ENCODE peak calls at places on chromosomes 5 and 9, in eight cellular contexts. One of them, this sample, is unnamed.

GRCh38 chr9:132609829-132610228 is 27.4 kb downstream of the BARHL1 start:
- DNase-seq in spleen: no peak
- DNase-seq in left ventricle myocardium inferior: no peak
- DNase-seq in tibial artery: no peak
- DNase-seq in astrocyte: peak; percentile 86
- DNase-seq in PC-3: peak; percentile 84
- DNase-seq in cardiac muscle cell: no peak
- DNase-seq in adrenal gland: no peak
- DNase-seq in this sample: no peak

GRCh38 chr5:173238312-173239232 is 3.6 kb upstream of the NKX2-5 start:
- DNase-seq in PC-3: no peak
- DNase-seq in tibial artery: no peak
- DNase-seq in left ventricle myocardium inferior: no peak
- DNase-seq in cardiac muscle cell: peak; percentile 50
- DNase-seq in astrocyte: no peak
- DNase-seq in spleen: no peak
- DNase-seq in adrenal gland: no peak
- DNase-seq in this sample: no peak

GRCh38 chr9:85278769-85279168 is 463.0 kb downstream of the AGTPBP1 start:
- DNase-seq in left ventricle myocardium inferior: no peak
- DNase-seq in adrenal gland: no peak
- DNase-seq in PC-3: no peak
- DNase-seq in tibial artery: no peak
- DNase-seq in astrocyte: no peak
- DNase-seq in cardiac muscle cell: no peak
- DNase-seq in spleen: no peak
- DNase-seq in this sample: no peak

GRCh38 chr9:8961186-8961666 is 1161.6 kb upstream of the DMAC1 start:
- DNase-seq in PC-3: no peak
- DNase-seq in spleen: no peak
- DNase-seq in left ventricle myocardium inferior: peak; percentile 16
- DNase-seq in astrocyte: no peak
- DNase-seq in cardiac muscle cell: no peak
- DNase-seq in adrenal gland: peak; percentile 91
- DNase-seq in tibial artery: peak; percentile 67
- DNase-seq in this sample: no peak

GRCh38 chr5:65623482-65623881 is 651 bp downstream of the TRIM23 start:
- DNase-seq in tibial artery: no peak
- DNase-seq in cardiac muscle cell: no peak
- DNase-seq in spleen: no peak
- DNase-seq in adrenal gland: no peak
- DNase-seq in PC-3: no peak
- DNase-seq in astrocyte: no peak
- DNase-seq in left ventricle myocardium inferior: no peak
- DNase-seq in this sample: no peak

GRCh38 chr5:134418958-134419357 is 7.3 kb upstream of the CDKN2AIPNL start:
- DNase-seq in adrenal gland: no peak
- DNase-seq in astrocyte: no peak
- DNase-seq in PC-3: no peak
- DNase-seq in spleen: no peak
- DNase-seq in tibial artery: no peak
- DNase-seq in left ventricle myocardium inferior: no peak
- DNase-seq in cardiac muscle cell: no peak
- DNase-seq in this sample: no peak

GRCh38 chr5:122755740-122756139 is 19.1 kb upstream of the SNX2 start:
- DNase-seq in spleen: no peak
- DNase-seq in astrocyte: no peak
- DNase-seq in tibial artery: no peak
- DNase-seq in adrenal gland: no peak
- DNase-seq in cardiac muscle cell: no peak
- DNase-seq in left ventricle myocardium inferior: no peak
- DNase-seq in PC-3: no peak
- DNase-seq in this sample: no peak

GRCh38 chr5:150600951-150601773 is 39.3 kb upstream of the SYNPO start:
- DNase-seq in cardiac muscle cell: no peak
- DNase-seq in left ventricle myocardium inferior: peak; percentile 13
- DNase-seq in spleen: peak; percentile 69
- DNase-seq in tibial artery: no peak
- DNase-seq in adrenal gland: no peak
- DNase-seq in PC-3: no peak
- DNase-seq in astrocyte: no peak
- DNase-seq in this sample: peak; percentile 63

GRCh38 chr9:114782586-114782985 is 23.3 kb downstream of the TNFSF15 start:
- DNase-seq in adrenal gland: no peak
- DNase-seq in tibial artery: no peak
- DNase-seq in astrocyte: no peak
- DNase-seq in PC-3: no peak
- DNase-seq in spleen: no peak
- DNase-seq in left ventricle myocardium inferior: no peak
- DNase-seq in cardiac muscle cell: no peak
- DNase-seq in this sample: no peak

GRCh38 chr9:131936929-131937328 is 142.7 kb downstream of the MED27 start:
- DNase-seq in tibial artery: no peak
- DNase-seq in left ventricle myocardium inferior: no peak
- DNase-seq in adrenal gland: no peak
- DNase-seq in spleen: no peak
- DNase-seq in cardiac muscle cell: no peak
- DNase-seq in astrocyte: no peak
- DNase-seq in PC-3: no peak
- DNase-seq in this sample: no peak

GRCh38 chr5:175162036-175162435 is 281.9 kb downstream of the DRD1 start:
- DNase-seq in left ventricle myocardium inferior: no peak
- DNase-seq in adrenal gland: no peak
- DNase-seq in spleen: no peak
- DNase-seq in cardiac muscle cell: no peak
- DNase-seq in tibial artery: no peak
- DNase-seq in PC-3: no peak
- DNase-seq in astrocyte: no peak
- DNase-seq in this sample: no peak

GRCh38 chr9:135616621-135617537 is 22.5 kb downstream of the GLT6D1 start:
- DNase-seq in tibial artery: peak; percentile 56
- DNase-seq in cardiac muscle cell: no peak
- DNase-seq in PC-3: no peak
- DNase-seq in spleen: no peak
- DNase-seq in left ventricle myocardium inferior: no peak
- DNase-seq in astrocyte: no peak
- DNase-seq in adrenal gland: no peak
- DNase-seq in this sample: no peak

GRCh38 chr5:123120197-123120596 is 31.2 kb downstream of the PRDM6 start:
- DNase-seq in PC-3: no peak
- DNase-seq in left ventricle myocardium inferior: no peak
- DNase-seq in adrenal gland: no peak
- DNase-seq in astrocyte: no peak
- DNase-seq in spleen: no peak
- DNase-seq in cardiac muscle cell: no peak
- DNase-seq in tibial artery: no peak
- DNase-seq in this sample: no peak

GRCh38 chr9:36074870-36075532 is 38.3 kb downstream of the RECK start:
- DNase-seq in cardiac muscle cell: peak; percentile 13
- DNase-seq in tibial artery: peak; percentile 91
- DNase-seq in adrenal gland: peak; percentile 88
- DNase-seq in left ventricle myocardium inferior: peak; percentile 71
- DNase-seq in astrocyte: peak; percentile 66
- DNase-seq in PC-3: no peak
- DNase-seq in spleen: no peak
- DNase-seq in this sample: peak; percentile 86

GRCh38 chr5:58341485-58341884 is 118.4 kb downstream of the PLK2 start:
- DNase-seq in left ventricle myocardium inferior: no peak
- DNase-seq in spleen: no peak
- DNase-seq in cardiac muscle cell: no peak
- DNase-seq in astrocyte: no peak
- DNase-seq in tibial artery: no peak
- DNase-seq in PC-3: no peak
- DNase-seq in adrenal gland: no peak
- DNase-seq in this sample: no peak

GRCh38 chr5:58330781-58331180 is 129.1 kb downstream of the PLK2 start:
- DNase-seq in PC-3: peak; percentile 73
- DNase-seq in spleen: no peak
- DNase-seq in astrocyte: no peak
- DNase-seq in adrenal gland: no peak
- DNase-seq in cardiac muscle cell: no peak
- DNase-seq in left ventricle myocardium inferior: no peak
- DNase-seq in tibial artery: no peak
- DNase-seq in this sample: no peak

GRCh38 chr5:58334035-58334434 is 125.9 kb downstream of the PLK2 start:
- DNase-seq in adrenal gland: no peak
- DNase-seq in cardiac muscle cell: no peak
- DNase-seq in tibial artery: no peak
- DNase-seq in PC-3: peak; percentile 54
- DNase-seq in spleen: no peak
- DNase-seq in astrocyte: no peak
- DNase-seq in left ventricle myocardium inferior: no peak
- DNase-seq in this sample: no peak

GRCh38 chr5:58335518-58335917 is 124.4 kb downstream of the PLK2 start:
- DNase-seq in cardiac muscle cell: no peak
- DNase-seq in left ventricle myocardium inferior: no peak
- DNase-seq in adrenal gland: no peak
- DNase-seq in astrocyte: no peak
- DNase-seq in PC-3: peak; percentile 46
- DNase-seq in tibial artery: no peak
- DNase-seq in spleen: no peak
- DNase-seq in this sample: no peak
- TF ChIP-seq CTCF in cardiac muscle cell: no peak
- TF ChIP-seq CTCF in left ventricle myocardium inferior: peak; percentile 26
- TF ChIP-seq CTCF in adrenal gland: no peak
- TF ChIP-seq CTCF in astrocyte: no peak
- TF ChIP-seq CTCF in PC-3: peak; percentile 46
- TF ChIP-seq CTCF in tibial artery: no peak
- TF ChIP-seq CTCF in spleen: no peak
- TF ChIP-seq CTCF in this sample: no peak

GRCh38 chr5:143892908-143893307 is 80.9 kb downstream of the HMHB1 start:
- DNase-seq in left ventricle myocardium inferior: no peak
- DNase-seq in spleen: no peak
- DNase-seq in astrocyte: no peak
- DNase-seq in cardiac muscle cell: no peak
- DNase-seq in tibial artery: no peak
- DNase-seq in PC-3: no peak
- DNase-seq in adrenal gland: no peak
- DNase-seq in this sample: no peak

GRCh38 chr5:143890475-143890874 is 78.5 kb downstream of the HMHB1 start:
- DNase-seq in adrenal gland: no peak
- DNase-seq in spleen: no peak
- DNase-seq in astrocyte: no peak
- DNase-seq in tibial artery: no peak
- DNase-seq in left ventricle myocardium inferior: no peak
- DNase-seq in PC-3: no peak
- DNase-seq in cardiac muscle cell: no peak
- DNase-seq in this sample: no peak

GRCh38 chr5:143896981-143897380 is 85.0 kb downstream of the HMHB1 start:
- DNase-seq in left ventricle myocardium inferior: no peak
- DNase-seq in astrocyte: peak; percentile 46
- DNase-seq in spleen: no peak
- DNase-seq in cardiac muscle cell: no peak
- DNase-seq in tibial artery: no peak
- DNase-seq in adrenal gland: no peak
- DNase-seq in PC-3: peak; percentile 49
- DNase-seq in this sample: no peak

GRCh38 chr5:143896471-143896870 is 84.5 kb downstream of the HMHB1 start:
- DNase-seq in PC-3: no peak
- DNase-seq in spleen: no peak
- DNase-seq in astrocyte: no peak
- DNase-seq in tibial artery: no peak
- DNase-seq in left ventricle myocardium inferior: no peak
- DNase-seq in adrenal gland: no peak
- DNase-seq in cardiac muscle cell: no peak
- DNase-seq in this sample: no peak

DNA sequence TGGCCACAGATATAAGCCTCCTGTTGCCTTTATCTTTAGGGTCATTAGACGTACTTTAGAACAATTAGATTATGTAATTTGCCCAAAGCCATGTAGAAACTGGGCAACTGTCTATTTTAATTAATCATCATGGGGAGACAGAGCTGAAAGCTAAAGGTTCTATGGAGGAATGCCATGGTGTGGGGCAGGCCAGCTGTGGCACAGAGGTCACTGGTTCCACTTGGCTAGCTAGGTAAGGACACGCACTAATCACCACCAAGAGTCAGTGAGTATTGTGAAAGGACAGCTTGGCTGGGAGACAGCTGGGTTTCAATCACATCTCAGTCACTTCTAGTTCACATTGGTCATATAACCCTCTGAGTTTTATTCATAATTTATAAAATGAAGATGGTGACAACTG is 81.7 kb downstream of the HMHB1 start:
- DNase-seq in adrenal gland: no peak
- DNase-seq in tibial artery: no peak
- DNase-seq in spleen: no peak
- DNase-seq in astrocyte: no peak
- DNase-seq in left ventricle myocardium inferior: no peak
- DNase-seq in PC-3: no peak
- DNase-seq in cardiac muscle cell: no peak
- DNase-seq in this sample: no peak
- H3K4me1 ChIP-seq in adrenal gland: no peaks in the 10 kb centered on the region
- H3K4me1 ChIP-seq in tibial artery: peaks cover 16% of the 10 kb centered on the region
- H3K4me1 ChIP-seq in spleen: no peaks in the 10 kb centered on the region
- H3K4me1 ChIP-seq in astrocyte: peaks cover 5% of the 10 kb centered on the region
- H3K4me1 ChIP-seq in left ventricle myocardium inferior: peaks cover 20% of the 10 kb centered on the region
- H3K4me1 ChIP-seq in PC-3: peaks cover 36% of the 10 kb centered on the region
- H3K4me1 ChIP-seq in cardiac muscle cell: peaks cover 1% of the 10 kb centered on the region
- H3K4me1 ChIP-seq in this sample: no peaks in the 10 kb centered on the region

DNA sequence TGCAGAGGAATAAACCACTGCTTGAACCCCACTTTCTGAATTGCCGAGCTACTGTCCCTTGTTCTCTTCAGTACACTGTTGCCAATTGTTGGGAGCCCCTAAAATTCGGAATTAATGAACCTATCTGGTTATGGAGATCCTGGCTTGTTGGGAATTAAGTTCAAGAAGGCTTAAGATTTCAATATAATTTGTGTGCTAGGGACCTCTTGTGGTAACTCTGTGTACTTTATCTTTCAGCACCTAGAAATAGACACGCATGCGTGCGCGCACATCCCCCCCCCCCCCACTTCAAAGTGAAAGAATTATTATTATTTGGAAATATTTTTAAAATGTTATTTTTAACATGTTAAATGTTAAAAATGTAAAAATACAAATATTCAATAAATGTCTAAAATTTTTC is 53.3 kb upstream of the FAM169A start:
- DNase-seq in left ventricle myocardium inferior: no peak
- DNase-seq in PC-3: peak; percentile 63
- DNase-seq in astrocyte: peak; percentile 41
- DNase-seq in tibial artery: no peak
- DNase-seq in cardiac muscle cell: peak; percentile 48
- DNase-seq in spleen: no peak
- DNase-seq in adrenal gland: no peak
- DNase-seq in this sample: no peak
- TF ChIP-seq CTCF in left ventricle myocardium inferior: peak; percentile 59
- TF ChIP-seq CTCF in PC-3: peak; percentile 50
- TF ChIP-seq CTCF in astrocyte: peak; percentile 65
- TF ChIP-seq CTCF in tibial artery: peak; percentile 43
- TF ChIP-seq CTCF in cardiac muscle cell: peak; percentile 57
- TF ChIP-seq CTCF in spleen: peak; percentile 67
- TF ChIP-seq CTCF in adrenal gland: peak; percentile 60
- TF ChIP-seq CTCF in this sample: peak; percentile 52

DNA sequence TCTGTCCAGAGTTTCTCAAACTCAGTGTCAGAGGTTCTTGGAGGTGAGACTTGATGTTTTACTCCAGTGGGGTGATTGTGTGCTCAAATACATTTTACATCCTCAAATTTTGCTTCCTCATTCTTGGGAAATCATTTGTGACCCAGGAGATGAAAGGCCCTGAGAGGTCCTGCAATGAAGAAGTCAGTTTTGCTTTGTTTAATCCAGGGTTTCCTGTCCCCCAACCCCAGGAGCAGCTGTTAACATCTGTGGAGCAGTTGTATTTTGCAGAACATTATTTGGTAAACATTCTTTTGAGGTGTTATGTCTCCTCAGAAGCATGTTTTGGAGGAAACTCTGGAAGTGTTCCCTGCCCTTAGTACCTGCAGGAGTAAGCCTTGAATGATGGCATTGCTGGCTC is 59.8 kb downstream of the DAB2IP start:
- DNase-seq in tibial artery: no peak
- DNase-seq in spleen: no peak
- DNase-seq in left ventricle myocardium inferior: no peak
- DNase-seq in PC-3: no peak
- DNase-seq in cardiac muscle cell: no peak
- DNase-seq in astrocyte: no peak
- DNase-seq in adrenal gland: no peak
- DNase-seq in this sample: no peak
- H3K4me1 ChIP-seq in tibial artery: peaks cover 16% of the 10 kb centered on the region
- H3K4me1 ChIP-seq in spleen: peaks cover 37% of the 10 kb centered on the region
- H3K4me1 ChIP-seq in left ventricle myocardium inferior: peaks cover 99% of the 10 kb centered on the region
- H3K4me1 ChIP-seq in PC-3: no peaks in the 10 kb centered on the region
- H3K4me1 ChIP-seq in cardiac muscle cell: no peaks in the 10 kb centered on the region
- H3K4me1 ChIP-seq in astrocyte: no peaks in the 10 kb centered on the region
- H3K4me1 ChIP-seq in adrenal gland: no peaks in the 10 kb centered on the region
- H3K4me1 ChIP-seq in this sample: peaks cover 26% of the 10 kb centered on the region